ENCODE peak calls at places on chromosomes 6 and 20, in seven cellular contexts. X is pancreas, I is small intestine, L is adrenal gland, J is K562, M is left lung, H is fibroblast of lung. Q is an unnamed sample.

GRCh38 chr6:56507517-56507916 is 135.2 kb downstream of the DST start:
- DNase-seq in X (no peak), I (no peak), L (peak; percentile 69), J (no peak), M (no peak), H (no peak), Q (no peak)

GRCh38 chr6:74410630-74411029 is 714.6 kb downstream of the CD109 start:
- DNase-seq in X (no peak), I (no peak), L (no peak), J (no peak), M (no peak), H (peak; percentile 77), Q (no peak)

GRCh38 chr20:45934046-45934586 is 367 bp upstream of the PCIF1 start:
- DNase-seq in X (peak; percentile 71), I (peak; percentile 46), L (peak; percentile 75), J (peak; percentile 68), M (peak; percentile 90), H (peak; percentile 52), Q (peak; percentile 87)

GRCh38 chr6:44219053-44219814 is 2.5 kb downstream of the MYMX start:
- DNase-seq in X (peak; percentile 86), I (peak; percentile 50), L (peak; percentile 89), J (peak; percentile 90), M (peak; percentile 96), H (peak; percentile 55), Q (peak; percentile 94)

GRCh38 chr20:37541326-37541725 is 13.7 kb upstream of the BLCAP start:
- DNase-seq in X (no peak), I (no peak), L (no peak), J (no peak), M (no peak), H (no peak), Q (no peak)

GRCh38 chr6:151806757-151807512 is 547 bp upstream of the ESR1 start:
- DNase-seq in X (no peak), I (no peak), L (no peak), J (no peak), M (no peak), H (peak; percentile 13), Q (no peak)

GRCh38 chr6:5249451-5250122 is 11.2 kb downstream of the LYRM4 start:
- DNase-seq in X (no peak), I (no peak), L (no peak), J (no peak), M (no peak), H (peak; percentile 52), Q (no peak)

GRCh38 chr6:53793318-53793975 is 1.4 kb upstream of the LRRC1 start:
- DNase-seq in X (peak; percentile 74), I (peak; percentile 75), L (peak; percentile 51), J (no peak), M (peak; percentile 77), H (peak; percentile 68), Q (peak; percentile 63)

GRCh38 chr6:14804444-14805210 is 441.2 kb upstream of the JARID2 start:
- DNase-seq in X (peak; percentile 55), I (peak; percentile 97), L (peak; percentile 86), J (no peak), M (peak; percentile 82), H (peak; percentile 93), Q (peak; percentile 87)

GRCh38 chr6:99344289-99344688 is 5.2 kb downstream of the FAXC start:
- DNase-seq in X (no peak), I (no peak), L (no peak), J (no peak), M (no peak), H (peak; percentile 79), Q (no peak)

GRCh38 chr20:47487175-47487917 is 14.3 kb upstream of the NCOA3 start:
- DNase-seq in X (no peak), I (peak; percentile 21), L (no peak), J (peak; percentile 33), M (no peak), H (peak; percentile 34), Q (no peak)

GRCh38 chr20:53157443-53158408 is 185.6 kb downstream of the TSHZ2 start:
- DNase-seq in X (peak; percentile 21), I (peak; percentile 56), L (peak; percentile 30), J (peak; percentile 59), M (peak; percentile 42), H (peak; percentile 11), Q (no peak)

GRCh38 chr6:127434651-127435050 is 24.5 kb downstream of the KIAA0408 start:
- DNase-seq in X (no peak), I (no peak), L (no peak), J (no peak), M (no peak), H (no peak), Q (no peak)

GRCh38 chr6:53250761-53251672 is 97.7 kb downstream of the ELOVL5 start:
- DNase-seq in X (no peak), I (no peak), L (no peak), J (no peak), M (no peak), H (peak; percentile 39), Q (no peak)

GRCh38 chr6:152364846-152365245 is 272.3 kb downstream of the SYNE1 start:
- DNase-seq in X (no peak), I (no peak), L (no peak), J (no peak), M (no peak), H (no peak), Q (no peak)

GRCh38 chr6:11083491-11083890 is 10.1 kb upstream of the SMIM13 start:
- DNase-seq in X (no peak), I (no peak), L (no peak), J (no peak), M (no peak), H (peak; percentile 56), Q (no peak)

GRCh38 chr6:46652232-46652602 is 401 bp downstream of the CYP39A1 start:
- DNase-seq in X (no peak), I (peak; percentile 9), L (no peak), J (no peak), M (no peak), H (no peak), Q (no peak)

GRCh38 chr6:151141685-151142084 is 98.1 kb upstream of the AKAP12 start:
- DNase-seq in X (no peak), I (no peak), L (peak; percentile 47), J (peak; percentile 31), M (no peak), H (peak; percentile 62), Q (no peak)

GRCh38 chr6:36679043-36679821 is 718 bp downstream of the CDKN1A start:
- DNase-seq in X (peak; percentile 79), I (peak; percentile 62), L (peak; percentile 78), J (peak; percentile 62), M (peak; percentile 89), H (peak; percentile 57), Q (peak; percentile 85)

GRCh38 chr20:48015943-48016723 is 230.9 kb upstream of the SULF2 start:
- DNase-seq in X (no peak), I (no peak), L (no peak), J (no peak), M (no peak), H (peak; percentile 99), Q (no peak)

GRCh38 chr20:62136283-62137091 is 6.7 kb downstream of the PSMA7 start:
- DNase-seq in X (no peak), I (peak; percentile 76), L (peak; percentile 78), J (no peak), M (no peak), H (peak; percentile 54), Q (peak; percentile 74)

GRCh38 chr6:90739339-90739738 is 152.5 kb upstream of the MAP3K7 start:
- DNase-seq in X (no peak), I (no peak), L (no peak), J (no peak), M (peak; percentile 49), H (no peak), Q (no peak)
- H3K9me3 ChIP-seq in X (no peaks in the 10 kb centered on the region), I (no peaks in the 10 kb centered on the region), L (no peaks in the 10 kb centered on the region), J (no peaks in the 10 kb centered on the region), M (peaks cover 9% of the 10 kb centered on the region), H (no peaks in the 10 kb centered on the region), Q (no peaks in the 10 kb centered on the region)

DNA sequence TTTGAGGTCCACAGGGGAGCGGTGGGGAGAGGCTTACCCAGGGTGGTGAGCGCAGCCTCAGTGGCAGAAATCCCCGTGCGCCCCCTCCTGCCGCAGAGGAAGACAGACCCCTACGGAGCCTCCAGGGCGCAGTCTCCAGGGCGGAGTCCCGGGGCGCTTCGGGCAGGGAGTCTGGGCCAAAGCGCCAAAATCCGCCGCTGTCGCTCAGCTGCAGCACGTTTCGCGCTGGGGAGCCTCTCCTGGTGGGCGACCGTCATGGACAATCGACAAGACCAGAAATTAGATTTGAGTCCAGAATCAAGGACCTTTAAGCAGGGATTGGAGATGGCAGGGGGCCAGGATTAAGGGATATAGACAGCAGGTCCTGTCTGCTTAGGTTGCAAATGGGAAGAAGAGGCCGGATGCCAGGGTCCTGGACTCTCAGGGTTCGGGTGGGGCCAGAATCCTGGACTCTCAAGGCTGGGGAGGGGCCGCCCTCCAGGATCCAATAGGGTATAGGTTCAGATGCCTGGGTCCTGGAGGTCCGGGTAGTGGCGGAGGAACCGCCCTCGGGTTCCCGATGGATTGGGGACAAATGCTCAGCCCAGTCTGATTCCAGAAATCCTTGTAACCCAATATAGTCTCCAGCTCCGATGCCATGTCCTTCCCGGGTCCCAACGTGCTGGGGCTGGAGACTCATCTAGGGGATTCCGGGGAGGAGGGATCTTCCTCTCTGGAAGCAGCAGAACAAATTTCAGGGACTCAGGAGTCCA is 7.9 kb upstream of the HLA-E start:
- DNase-seq in X (no peak), I (no peak), L (no peak), J (no peak), M (no peak), H (no peak), Q (no peak)
- H3K4me3 ChIP-seq in X (no peak overlapping the region), I (no peak overlapping the region), L (no peak overlapping the region), J (no peak overlapping the region), M (no peak overlapping the region), H (no peak overlapping the region), Q (no peak overlapping the region)

GRCh38 chr6:35014786-35015185 is 125.7 kb downstream of the ANKS1A start:
- DNase-seq in X (no peak), I (no peak), L (no peak), J (no peak), M (no peak), H (peak; percentile 24), Q (no peak)

GRCh38 chr6:35008858-35009257 is 119.8 kb downstream of the ANKS1A start:
- DNase-seq in X (no peak), I (no peak), L (no peak), J (no peak), M (no peak), H (no peak), Q (no peak)

GRCh38 chr6:35014341-35014740 is 125.3 kb downstream of the ANKS1A start:
- DNase-seq in X (no peak), I (no peak), L (no peak), J (no peak), M (no peak), H (no peak), Q (no peak)

GRCh38 chr6:35013701-35014100 is 124.6 kb downstream of the ANKS1A start:
- DNase-seq in X (no peak), I (no peak), L (no peak), J (no peak), M (no peak), H (no peak), Q (no peak)

GRCh38 chr6:35011096-35012041 is 122.3 kb downstream of the ANKS1A start:
- DNase-seq in X (no peak), I (no peak), L (no peak), J (no peak), M (no peak), H (no peak), Q (no peak)
- H3K4me1 ChIP-seq in X (no peaks in the 10 kb centered on the region), I (no peaks in the 10 kb centered on the region), L (peaks cover 21% of the 10 kb centered on the region), J (no peaks in the 10 kb centered on the region), M (peaks cover 6% of the 10 kb centered on the region), H (peaks cover 10% of the 10 kb centered on the region), Q (no peaks in the 10 kb centered on the region)

GRCh38 chr20:29085625-29086024 is 2171.8 kb upstream of the DEFB115 start:
- DNase-seq in X (no peak), I (no peak), L (no peak), J (no peak), M (peak; percentile 36), H (no peak), Q (no peak)

GRCh38 chr20:29079769-29080690 is 2177.4 kb upstream of the DEFB115 start:
- DNase-seq in X (peak; percentile 57), I (peak; percentile 72), L (no peak), J (peak; percentile 58), M (peak; percentile 76), H (peak; percentile 9), Q (no peak)
- H3K9me3 ChIP-seq in X (no peaks in the 10 kb centered on the region), I (peaks cover 4% of the 10 kb centered on the region), L (no peaks in the 10 kb centered on the region), J (no peaks in the 10 kb centered on the region), M (peaks cover 43% of the 10 kb centered on the region), H (no peaks in the 10 kb centered on the region), Q (peaks cover 3% of the 10 kb centered on the region)

Q was measured in aorta.